ENCODE peak calls at places on chromosomes 2 and 18, in seven cellular contexts. One of them, this sample, is unnamed.

GRCh38 chr2:7209776-7210555 is 292.8 kb downstream of the RNF144A start:
- DNase-seq in neuronal stem cell: no peak
- DNase-seq in neural crest cell: no peak
- DNase-seq in GM12865: no peak
- DNase-seq in NCI-H510A treated with DMSO at 0.1 percent for 48 hours: no peak
- DNase-seq in NCI-H345: peak; percentile 30
- DNase-seq in stimulated activated CD8-positive, alpha-beta memory T cell treated with anti-CD3 and anti-CD28 coated beads, Interleukin-15, amount 100 ng/mL, for 24 hours: no peak
- DNase-seq in this sample: no peak

GRCh38 chr2:10968176-10968575 is 56.4 kb downstream of the KCNF1 start:
- DNase-seq in neuronal stem cell: no peak
- DNase-seq in neural crest cell: no peak
- DNase-seq in GM12865: no peak
- DNase-seq in NCI-H510A treated with DMSO at 0.1 percent for 48 hours: no peak
- DNase-seq in NCI-H345: no peak
- DNase-seq in stimulated activated CD8-positive, alpha-beta memory T cell treated with anti-CD3 and anti-CD28 coated beads, Interleukin-15, amount 100 ng/mL, for 24 hours: no peak
- DNase-seq in this sample: no peak

GRCh38 chr2:231190531-231191197 is 7.8 kb upstream of the ARMC9 start:
- DNase-seq in neuronal stem cell: no peak
- DNase-seq in neural crest cell: no peak
- DNase-seq in GM12865: no peak
- DNase-seq in NCI-H510A treated with DMSO at 0.1 percent for 48 hours: no peak
- DNase-seq in NCI-H345: no peak
- DNase-seq in stimulated activated CD8-positive, alpha-beta memory T cell treated with anti-CD3 and anti-CD28 coated beads, Interleukin-15, amount 100 ng/mL, for 24 hours: no peak
- DNase-seq in this sample: no peak

GRCh38 chr2:65845442-65846182 is 413.2 kb upstream of the SPRED2 start:
- DNase-seq in neuronal stem cell: no peak
- DNase-seq in neural crest cell: no peak
- DNase-seq in GM12865: no peak
- DNase-seq in NCI-H510A treated with DMSO at 0.1 percent for 48 hours: no peak
- DNase-seq in NCI-H345: no peak
- DNase-seq in stimulated activated CD8-positive, alpha-beta memory T cell treated with anti-CD3 and anti-CD28 coated beads, Interleukin-15, amount 100 ng/mL, for 24 hours: no peak
- DNase-seq in this sample: no peak

GRCh38 chr18:22844643-22845042 is 88.5 kb upstream of the RBBP8 start:
- DNase-seq in neuronal stem cell: no peak
- DNase-seq in neural crest cell: no peak
- DNase-seq in GM12865: no peak
- DNase-seq in NCI-H510A treated with DMSO at 0.1 percent for 48 hours: no peak
- DNase-seq in NCI-H345: no peak
- DNase-seq in stimulated activated CD8-positive, alpha-beta memory T cell treated with anti-CD3 and anti-CD28 coated beads, Interleukin-15, amount 100 ng/mL, for 24 hours: no peak
- DNase-seq in this sample: no peak

GRCh38 chr18:63319383-63320040 is at the start of gene BCL2:
- DNase-seq in neuronal stem cell: no peak
- DNase-seq in neural crest cell: peak; percentile 38
- DNase-seq in GM12865: no peak
- DNase-seq in NCI-H510A treated with DMSO at 0.1 percent for 48 hours: peak; percentile 67
- DNase-seq in NCI-H345: peak; percentile 59
- DNase-seq in stimulated activated CD8-positive, alpha-beta memory T cell treated with anti-CD3 and anti-CD28 coated beads, Interleukin-15, amount 100 ng/mL, for 24 hours: peak; percentile 21
- DNase-seq in this sample: no peak

GRCh38 chr2:169343202-169343601 is 19.1 kb downstream of the LRP2 start:
- DNase-seq in neuronal stem cell: no peak
- DNase-seq in neural crest cell: no peak
- DNase-seq in GM12865: no peak
- DNase-seq in NCI-H510A treated with DMSO at 0.1 percent for 48 hours: no peak
- DNase-seq in NCI-H345: no peak
- DNase-seq in stimulated activated CD8-positive, alpha-beta memory T cell treated with anti-CD3 and anti-CD28 coated beads, Interleukin-15, amount 100 ng/mL, for 24 hours: no peak
- DNase-seq in this sample: no peak

GRCh38 chr2:120722603-120723421 is 12.9 kb upstream of the GLI2 start:
- DNase-seq in neuronal stem cell: no peak
- DNase-seq in neural crest cell: no peak
- DNase-seq in GM12865: no peak
- DNase-seq in NCI-H510A treated with DMSO at 0.1 percent for 48 hours: peak; percentile 29
- DNase-seq in NCI-H345: no peak
- DNase-seq in stimulated activated CD8-positive, alpha-beta memory T cell treated with anti-CD3 and anti-CD28 coated beads, Interleukin-15, amount 100 ng/mL, for 24 hours: no peak
- DNase-seq in this sample: no peak

GRCh38 chr2:133841905-133842304 is 273.6 kb upstream of the NCKAP5 start:
- DNase-seq in neuronal stem cell: no peak
- DNase-seq in neural crest cell: no peak
- DNase-seq in GM12865: no peak
- DNase-seq in NCI-H510A treated with DMSO at 0.1 percent for 48 hours: no peak
- DNase-seq in NCI-H345: no peak
- DNase-seq in stimulated activated CD8-positive, alpha-beta memory T cell treated with anti-CD3 and anti-CD28 coated beads, Interleukin-15, amount 100 ng/mL, for 24 hours: no peak
- DNase-seq in this sample: no peak

GRCh38 chr2:130336877-130337734 is 5.6 kb upstream of the IMP4 start:
- DNase-seq in neuronal stem cell: peak; percentile 95
- DNase-seq in neural crest cell: peak; percentile 88
- DNase-seq in GM12865: peak; percentile 77
- DNase-seq in NCI-H510A treated with DMSO at 0.1 percent for 48 hours: peak; percentile 80
- DNase-seq in NCI-H345: peak; percentile 88
- DNase-seq in stimulated activated CD8-positive, alpha-beta memory T cell treated with anti-CD3 and anti-CD28 coated beads, Interleukin-15, amount 100 ng/mL, for 24 hours: peak; percentile 43
- DNase-seq in this sample: peak; percentile 17

GRCh38 chr2:218286570-218287459 is 5.5 kb downstream of the TMBIM1 start:
- DNase-seq in neuronal stem cell: peak; percentile 46
- DNase-seq in neural crest cell: peak; percentile 34
- DNase-seq in GM12865: peak; percentile 90
- DNase-seq in NCI-H510A treated with DMSO at 0.1 percent for 48 hours: peak; percentile 27
- DNase-seq in NCI-H345: no peak
- DNase-seq in stimulated activated CD8-positive, alpha-beta memory T cell treated with anti-CD3 and anti-CD28 coated beads, Interleukin-15, amount 100 ng/mL, for 24 hours: peak; percentile 36
- DNase-seq in this sample: peak; percentile 68

GRCh38 chr18:45166341-45167108 is 448.8 kb upstream of the SLC14A2 start:
- DNase-seq in neuronal stem cell: no peak
- DNase-seq in neural crest cell: no peak
- DNase-seq in GM12865: no peak
- DNase-seq in NCI-H510A treated with DMSO at 0.1 percent for 48 hours: peak; percentile 34
- DNase-seq in NCI-H345: no peak
- DNase-seq in stimulated activated CD8-positive, alpha-beta memory T cell treated with anti-CD3 and anti-CD28 coated beads, Interleukin-15, amount 100 ng/mL, for 24 hours: no peak
- DNase-seq in this sample: no peak

GRCh38 chr2:46719499-46719898 is 196.1 kb downstream of the MCFD2 start:
- DNase-seq in neuronal stem cell: no peak
- DNase-seq in neural crest cell: no peak
- DNase-seq in GM12865: no peak
- DNase-seq in NCI-H510A treated with DMSO at 0.1 percent for 48 hours: no peak
- DNase-seq in NCI-H345: no peak
- DNase-seq in stimulated activated CD8-positive, alpha-beta memory T cell treated with anti-CD3 and anti-CD28 coated beads, Interleukin-15, amount 100 ng/mL, for 24 hours: no peak
- DNase-seq in this sample: no peak

GRCh38 chr18:79486356-79487197 is 90.8 kb downstream of the NFATC1 start:
- DNase-seq in neuronal stem cell: no peak
- DNase-seq in neural crest cell: no peak
- DNase-seq in GM12865: no peak
- DNase-seq in NCI-H510A treated with DMSO at 0.1 percent for 48 hours: no peak
- DNase-seq in NCI-H345: no peak
- DNase-seq in stimulated activated CD8-positive, alpha-beta memory T cell treated with anti-CD3 and anti-CD28 coated beads, Interleukin-15, amount 100 ng/mL, for 24 hours: no peak
- DNase-seq in this sample: no peak

GRCh38 chr18:961644-962355 is 57.1 kb downstream of the ADCYAP1 start:
- DNase-seq in neuronal stem cell: peak; percentile 41
- DNase-seq in neural crest cell: peak; percentile 54
- DNase-seq in GM12865: peak; percentile 47
- DNase-seq in NCI-H510A treated with DMSO at 0.1 percent for 48 hours: peak; percentile 23
- DNase-seq in NCI-H345: peak; percentile 45
- DNase-seq in stimulated activated CD8-positive, alpha-beta memory T cell treated with anti-CD3 and anti-CD28 coated beads, Interleukin-15, amount 100 ng/mL, for 24 hours: peak; percentile 17
- DNase-seq in this sample: peak; percentile 0

GRCh38 chr2:88590998-88591613 is 36.2 kb downstream of the EIF2AK3 start:
- DNase-seq in neuronal stem cell: peak; percentile 41
- DNase-seq in neural crest cell: peak; percentile 43
- DNase-seq in GM12865: peak; percentile 83
- DNase-seq in NCI-H510A treated with DMSO at 0.1 percent for 48 hours: peak; percentile 45
- DNase-seq in NCI-H345: peak; percentile 49
- DNase-seq in stimulated activated CD8-positive, alpha-beta memory T cell treated with anti-CD3 and anti-CD28 coated beads, Interleukin-15, amount 100 ng/mL, for 24 hours: no peak
- DNase-seq in this sample: no peak

GRCh38 chr2:114810092-114810491 is 367.7 kb downstream of the DPP10 start:
- DNase-seq in neuronal stem cell: no peak
- DNase-seq in neural crest cell: no peak
- DNase-seq in GM12865: no peak
- DNase-seq in NCI-H510A treated with DMSO at 0.1 percent for 48 hours: no peak
- DNase-seq in NCI-H345: no peak
- DNase-seq in stimulated activated CD8-positive, alpha-beta memory T cell treated with anti-CD3 and anti-CD28 coated beads, Interleukin-15, amount 100 ng/mL, for 24 hours: no peak
- DNase-seq in this sample: no peak

GRCh38 chr2:10619643-10620042 is 70.1 kb downstream of the NOL10 start:
- DNase-seq in neuronal stem cell: no peak
- DNase-seq in neural crest cell: no peak
- DNase-seq in GM12865: no peak
- DNase-seq in NCI-H510A treated with DMSO at 0.1 percent for 48 hours: no peak
- DNase-seq in NCI-H345: no peak
- DNase-seq in stimulated activated CD8-positive, alpha-beta memory T cell treated with anti-CD3 and anti-CD28 coated beads, Interleukin-15, amount 100 ng/mL, for 24 hours: no peak
- DNase-seq in this sample: no peak

GRCh38 chr18:12302391-12303147 is 5.5 kb upstream of the TUBB6 start:
- DNase-seq in neuronal stem cell: no peak
- DNase-seq in neural crest cell: no peak
- DNase-seq in GM12865: no peak
- DNase-seq in NCI-H510A treated with DMSO at 0.1 percent for 48 hours: no peak
- DNase-seq in NCI-H345: no peak
- DNase-seq in stimulated activated CD8-positive, alpha-beta memory T cell treated with anti-CD3 and anti-CD28 coated beads, Interleukin-15, amount 100 ng/mL, for 24 hours: no peak
- DNase-seq in this sample: no peak

GRCh38 chr2:75407038-75407530 is 153.7 kb downstream of the EVA1A start:
- DNase-seq in neuronal stem cell: no peak
- DNase-seq in neural crest cell: no peak
- DNase-seq in GM12865: no peak
- DNase-seq in NCI-H510A treated with DMSO at 0.1 percent for 48 hours: no peak
- DNase-seq in NCI-H345: no peak
- DNase-seq in stimulated activated CD8-positive, alpha-beta memory T cell treated with anti-CD3 and anti-CD28 coated beads, Interleukin-15, amount 100 ng/mL, for 24 hours: no peak
- DNase-seq in this sample: no peak

GRCh38 chr2:97997774-97998392 is 2.1 kb upstream of the TMEM131 start:
- DNase-seq in neuronal stem cell: no peak
- DNase-seq in neural crest cell: no peak
- DNase-seq in GM12865: no peak
- DNase-seq in NCI-H510A treated with DMSO at 0.1 percent for 48 hours: peak; percentile 90
- DNase-seq in NCI-H345: peak; percentile 93
- DNase-seq in stimulated activated CD8-positive, alpha-beta memory T cell treated with anti-CD3 and anti-CD28 coated beads, Interleukin-15, amount 100 ng/mL, for 24 hours: no peak
- DNase-seq in this sample: no peak

GRCh38 chr2:58137856-58138255 is 91.2 kb downstream of the VRK2 start:
- DNase-seq in neuronal stem cell: no peak
- DNase-seq in neural crest cell: no peak
- DNase-seq in GM12865: no peak
- DNase-seq in NCI-H510A treated with DMSO at 0.1 percent for 48 hours: no peak
- DNase-seq in NCI-H345: peak; percentile 12
- DNase-seq in stimulated activated CD8-positive, alpha-beta memory T cell treated with anti-CD3 and anti-CD28 coated beads, Interleukin-15, amount 100 ng/mL, for 24 hours: no peak
- DNase-seq in this sample: no peak

GRCh38 chr2:85768713-85769112 is 14.9 kb downstream of the ATOH8 start:
- DNase-seq in neuronal stem cell: no peak
- DNase-seq in neural crest cell: no peak
- DNase-seq in GM12865: no peak
- DNase-seq in NCI-H510A treated with DMSO at 0.1 percent for 48 hours: no peak
- DNase-seq in NCI-H345: peak; percentile 74
- DNase-seq in stimulated activated CD8-positive, alpha-beta memory T cell treated with anti-CD3 and anti-CD28 coated beads, Interleukin-15, amount 100 ng/mL, for 24 hours: no peak
- DNase-seq in this sample: no peak

GRCh38 chr18:54607213-54607934 is 16.3 kb downstream of the DYNAP start:
- DNase-seq in neuronal stem cell: no peak
- DNase-seq in neural crest cell: no peak
- DNase-seq in GM12865: no peak
- DNase-seq in NCI-H510A treated with DMSO at 0.1 percent for 48 hours: peak; percentile 82
- DNase-seq in NCI-H345: no peak
- DNase-seq in stimulated activated CD8-positive, alpha-beta memory T cell treated with anti-CD3 and anti-CD28 coated beads, Interleukin-15, amount 100 ng/mL, for 24 hours: no peak
- DNase-seq in this sample: no peak

GRCh38 chr2:200786423-200786822 is 25.3 kb upstream of the BZW1 start:
- DNase-seq in neuronal stem cell: no peak
- DNase-seq in neural crest cell: no peak
- DNase-seq in GM12865: no peak
- DNase-seq in NCI-H510A treated with DMSO at 0.1 percent for 48 hours: peak; percentile 35
- DNase-seq in NCI-H345: no peak
- DNase-seq in stimulated activated CD8-positive, alpha-beta memory T cell treated with anti-CD3 and anti-CD28 coated beads, Interleukin-15, amount 100 ng/mL, for 24 hours: no peak
- DNase-seq in this sample: no peak

GRCh38 chr2:20391951-20392699 is 41.5 kb upstream of the PUM2 start:
- DNase-seq in neuronal stem cell: no peak
- DNase-seq in neural crest cell: no peak
- DNase-seq in GM12865: no peak
- DNase-seq in NCI-H510A treated with DMSO at 0.1 percent for 48 hours: no peak
- DNase-seq in NCI-H345: no peak
- DNase-seq in stimulated activated CD8-positive, alpha-beta memory T cell treated with anti-CD3 and anti-CD28 coated beads, Interleukin-15, amount 100 ng/mL, for 24 hours: no peak
- DNase-seq in this sample: no peak